ENCODE peak calls at places on chromosomes 4 and X, in ten cellular contexts. One of them, this sample, is unnamed.

GRCh38 chr4:72876946-72877345 is 192.6 kb downstream of the COX18 start:
- DNase-seq in T follicular helper cell: no peak
- DNase-seq in neuronal stem cell: no peak
- DNase-seq in OCI-LY7: no peak
- DNase-seq in hippocampal formation: no peak
- DNase-seq in nucleus accumbens: no peak
- DNase-seq in NCI-H2081 treated with DMSO at 0.1 percent for 48 hours: no peak
- DNase-seq in CD8-positive, alpha-beta T cell: no peak
- DNase-seq in Caki2: no peak
- DNase-seq in A549: no peak
- DNase-seq in this sample: no peak

GRCh38 chrX:7759832-7760231 is 83.1 kb upstream of the VCX start:
- DNase-seq in T follicular helper cell: no peak
- DNase-seq in neuronal stem cell: no peak
- DNase-seq in OCI-LY7: no peak
- DNase-seq in hippocampal formation: no peak
- DNase-seq in nucleus accumbens: no peak
- DNase-seq in NCI-H2081 treated with DMSO at 0.1 percent for 48 hours: no peak
- DNase-seq in CD8-positive, alpha-beta T cell: no peak
- DNase-seq in Caki2: no peak
- DNase-seq in A549: no peak
- DNase-seq in this sample: no peak

GRCh38 chr4:148834804-148835598 is 392.8 kb upstream of the NR3C2 start:
- DNase-seq in T follicular helper cell: no peak
- DNase-seq in neuronal stem cell: no peak
- DNase-seq in OCI-LY7: peak; percentile 72
- DNase-seq in hippocampal formation: no peak
- DNase-seq in nucleus accumbens: no peak
- DNase-seq in NCI-H2081 treated with DMSO at 0.1 percent for 48 hours: no peak
- DNase-seq in CD8-positive, alpha-beta T cell: no peak
- DNase-seq in Caki2: peak; percentile 18
- DNase-seq in A549: no peak
- DNase-seq in this sample: no peak

GRCh38 chrX:17550011-17550410 is 175.0 kb downstream of the NHS start:
- DNase-seq in T follicular helper cell: no peak
- DNase-seq in neuronal stem cell: no peak
- DNase-seq in OCI-LY7: no peak
- DNase-seq in hippocampal formation: no peak
- DNase-seq in nucleus accumbens: no peak
- DNase-seq in NCI-H2081 treated with DMSO at 0.1 percent for 48 hours: no peak
- DNase-seq in CD8-positive, alpha-beta T cell: no peak
- DNase-seq in Caki2: no peak
- DNase-seq in A549: no peak
- DNase-seq in this sample: no peak

GRCh38 chr4:130026185-130026584 is 930.2 kb downstream of the C4orf33 start:
- DNase-seq in T follicular helper cell: no peak
- DNase-seq in neuronal stem cell: peak; percentile 82
- DNase-seq in OCI-LY7: peak; percentile 57
- DNase-seq in hippocampal formation: no peak
- DNase-seq in nucleus accumbens: no peak
- DNase-seq in NCI-H2081 treated with DMSO at 0.1 percent for 48 hours: peak; percentile 93
- DNase-seq in CD8-positive, alpha-beta T cell: no peak
- DNase-seq in Caki2: no peak
- DNase-seq in A549: no peak
- DNase-seq in this sample: peak; percentile 96

GRCh38 chrX:30904186-30904585 is 15.1 kb upstream of the TAB3 start:
- DNase-seq in T follicular helper cell: no peak
- DNase-seq in neuronal stem cell: no peak
- DNase-seq in OCI-LY7: no peak
- DNase-seq in hippocampal formation: no peak
- DNase-seq in nucleus accumbens: no peak
- DNase-seq in NCI-H2081 treated with DMSO at 0.1 percent for 48 hours: no peak
- DNase-seq in CD8-positive, alpha-beta T cell: no peak
- DNase-seq in Caki2: no peak
- DNase-seq in A549: no peak
- DNase-seq in this sample: no peak

GRCh38 chrX:68999351-68999750 is 165.9 kb downstream of the PJA1 start:
- DNase-seq in T follicular helper cell: no peak
- DNase-seq in neuronal stem cell: no peak
- DNase-seq in OCI-LY7: no peak
- DNase-seq in hippocampal formation: no peak
- DNase-seq in nucleus accumbens: no peak
- DNase-seq in NCI-H2081 treated with DMSO at 0.1 percent for 48 hours: no peak
- DNase-seq in CD8-positive, alpha-beta T cell: no peak
- DNase-seq in Caki2: peak; percentile 28
- DNase-seq in A549: no peak
- DNase-seq in this sample: no peak

GRCh38 chrX:119492463-119492862 is 24.2 kb downstream of the SLC25A5 start:
- DNase-seq in T follicular helper cell: no peak
- DNase-seq in neuronal stem cell: no peak
- DNase-seq in OCI-LY7: no peak
- DNase-seq in hippocampal formation: no peak
- DNase-seq in nucleus accumbens: no peak
- DNase-seq in NCI-H2081 treated with DMSO at 0.1 percent for 48 hours: no peak
- DNase-seq in CD8-positive, alpha-beta T cell: no peak
- DNase-seq in Caki2: no peak
- DNase-seq in A549: no peak
- DNase-seq in this sample: no peak

GRCh38 chrX:107483976-107484726 is 34.7 kb downstream of the FRMPD3 start:
- DNase-seq in T follicular helper cell: no peak
- DNase-seq in neuronal stem cell: peak; percentile 8
- DNase-seq in OCI-LY7: no peak
- DNase-seq in hippocampal formation: no peak
- DNase-seq in nucleus accumbens: no peak
- DNase-seq in NCI-H2081 treated with DMSO at 0.1 percent for 48 hours: no peak
- DNase-seq in CD8-positive, alpha-beta T cell: no peak
- DNase-seq in Caki2: no peak
- DNase-seq in A549: no peak
- DNase-seq in this sample: no peak

GRCh38 chr4:138562544-138562961 is 320.4 kb upstream of the SLC7A11 start:
- DNase-seq in T follicular helper cell: no peak
- DNase-seq in neuronal stem cell: no peak
- DNase-seq in OCI-LY7: no peak
- DNase-seq in hippocampal formation: no peak
- DNase-seq in nucleus accumbens: no peak
- DNase-seq in NCI-H2081 treated with DMSO at 0.1 percent for 48 hours: no peak
- DNase-seq in CD8-positive, alpha-beta T cell: no peak
- DNase-seq in Caki2: no peak
- DNase-seq in A549: no peak
- DNase-seq in this sample: no peak

GRCh38 chrX:1385824-1386223 is 6.1 kb downstream of the SLC25A6 start:
- DNase-seq in T follicular helper cell: no peak
- DNase-seq in neuronal stem cell: no peak
- DNase-seq in OCI-LY7: no peak
- DNase-seq in hippocampal formation: no peak
- DNase-seq in nucleus accumbens: no peak
- DNase-seq in NCI-H2081 treated with DMSO at 0.1 percent for 48 hours: no peak
- DNase-seq in CD8-positive, alpha-beta T cell: no peak
- DNase-seq in Caki2: no peak
- DNase-seq in A549: no peak
- DNase-seq in this sample: peak; percentile 44

GRCh38 chrX:48971325-48972213 is at the start of gene KCND1:
- DNase-seq in T follicular helper cell: no peak
- DNase-seq in neuronal stem cell: no peak
- DNase-seq in OCI-LY7: no peak
- DNase-seq in hippocampal formation: no peak
- DNase-seq in nucleus accumbens: peak; percentile 26
- DNase-seq in NCI-H2081 treated with DMSO at 0.1 percent for 48 hours: no peak
- DNase-seq in CD8-positive, alpha-beta T cell: no peak
- DNase-seq in Caki2: no peak
- DNase-seq in A549: no peak
- DNase-seq in this sample: peak; percentile 34